ENCODE peak calls at places on chromosomes 6 and 20, in six cellular contexts. R is WTC11, O is K562, G is HepG2, F is GM12878, C is H1. P is an unnamed sample.

GRCh38 chr6:7108196-7108963 is 619 bp downstream of the RREB1 start:
- DNase-seq in G (peak), O (peak), R (peak), C (peak), F (no peak), P (no peak)

GRCh38 chr6:104887350-104887749 is 27.6 kb upstream of the HACE1 start:
- DNase-seq in R (no peak), G (peak), F (no peak), O (no peak), C (no peak), P (no peak)

GRCh38 chr6:4401408-4402367 is 266.3 kb upstream of the ECI2 start:
- DNase-seq in O (no peak), F (no peak), R (no peak), G (no peak), C (no peak), P (no peak)

GRCh38 chr6:18226451-18226850 is 37.9 kb downstream of the DEK start:
- DNase-seq in F (no peak), R (no peak), C (peak), G (no peak), O (no peak), P (no peak)

GRCh38 chr6:106591111-106591825 is 38.0 kb downstream of the RTN4IP1 start:
- DNase-seq in G (peak), R (no peak), O (no peak), F (no peak), C (no peak), P (no peak)

GRCh38 chr6:72865467-72865866 is 243.6 kb downstream of the KCNQ5 start:
- DNase-seq in C (no peak), G (no peak), F (no peak), R (no peak), O (no peak), P (no peak)

GRCh38 chr20:50314326-50314725 is 123.7 kb downstream of the CEBPB start:
- DNase-seq in F (no peak), G (no peak), R (no peak), C (no peak), O (no peak), P (no peak)

GRCh38 chr6:36510365-36510764 is 36.9 kb downstream of the STK38 start:
- DNase-seq in F (no peak), R (no peak), G (no peak), C (no peak), O (no peak), P (no peak)

GRCh38 chr20:50478162-50479036 is 31.8 kb upstream of the PTPN1 start:
- DNase-seq in R (peak), G (peak), F (no peak), C (peak), O (peak), P (peak)

GRCh38 chr6:11732036-11732545 is 46.5 kb downstream of the ADTRP start:
- DNase-seq in O (no peak), F (peak), G (no peak), C (no peak), R (no peak), P (no peak)

GRCh38 chr6:35214869-35215664 is 1.3 kb downstream of the SCUBE3 start:
- DNase-seq in F (no peak), C (no peak), O (peak), G (no peak), R (no peak), P (no peak)

GRCh38 chr6:3343089-3343901 is 84.5 kb downstream of the PSMG4 start:
- DNase-seq in R (no peak), G (no peak), O (no peak), C (no peak), F (no peak), P (no peak)

GRCh38 chr6:149015877-149016525 is 269.2 kb downstream of the UST start:
- DNase-seq in C (no peak), G (no peak), O (no peak), R (no peak), F (no peak), P (no peak)

GRCh38 chr6:64694356-64694755 is 1012.7 kb downstream of the EYS start:
- DNase-seq in G (no peak), F (no peak), C (no peak), R (no peak), O (no peak), P (no peak)

GRCh38 chr6:44237813-44238433 is 9.0 kb upstream of the HSP90AB1 start:
- DNase-seq in O (peak), F (no peak), C (peak), G (peak), R (peak), P (no peak)

GRCh38 chr20:19928379-19929360 is 88.5 kb upstream of the NAA20 start:
- DNase-seq in G (no peak), R (no peak), C (no peak), O (no peak), F (no peak), P (no peak)

GRCh38 chr6:16885411-16886160 is 124.3 kb upstream of the ATXN1 start:
- DNase-seq in O (no peak), G (no peak), R (no peak), F (no peak), C (no peak), P (no peak)

GRCh38 chr20:50815162-50815989 is 20.5 kb downstream of the BCAS4 start:
- DNase-seq in C (no peak), G (no peak), F (peak), O (no peak), R (no peak), P (no peak)

DNA sequence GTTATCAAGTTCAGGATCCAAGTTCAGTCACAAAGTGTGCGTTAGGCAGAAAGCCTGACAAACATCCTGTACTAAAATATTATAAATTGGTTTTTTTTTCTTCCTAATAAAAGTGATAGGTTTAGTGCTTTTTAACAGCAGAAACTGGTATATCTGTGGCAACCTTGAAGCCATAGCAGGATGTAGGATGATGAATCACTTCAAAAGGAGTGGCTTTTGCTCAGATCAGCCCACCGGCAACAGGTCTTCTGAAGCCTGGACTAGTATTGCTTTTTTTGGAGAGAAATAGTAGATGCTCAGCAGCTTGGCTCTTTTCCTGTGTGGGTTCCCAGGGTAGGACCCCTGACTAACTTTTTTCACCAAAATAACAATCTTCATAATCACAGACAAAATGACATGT is 190.8 kb downstream of the EPM2A start:
- DNase-seq in R (no peak), O (no peak), C (no peak), F (no peak), G (no peak), P (no peak)
- TF ChIP-seq SP1 in R (no peak), O (no peak), C (no peak), F (no peak), G (no peak), P (no peak)

GRCh38 chr20:6525447-6526303 is 241.8 kb upstream of the BMP2 start:
- DNase-seq in G (no peak), C (no peak), O (no peak), F (no peak), R (peak), P (no peak)
- TF ChIP-seq MAX in G (no peak), C (no peak), O (no peak), F (no peak), R (no peak), P (no peak)

DNA sequence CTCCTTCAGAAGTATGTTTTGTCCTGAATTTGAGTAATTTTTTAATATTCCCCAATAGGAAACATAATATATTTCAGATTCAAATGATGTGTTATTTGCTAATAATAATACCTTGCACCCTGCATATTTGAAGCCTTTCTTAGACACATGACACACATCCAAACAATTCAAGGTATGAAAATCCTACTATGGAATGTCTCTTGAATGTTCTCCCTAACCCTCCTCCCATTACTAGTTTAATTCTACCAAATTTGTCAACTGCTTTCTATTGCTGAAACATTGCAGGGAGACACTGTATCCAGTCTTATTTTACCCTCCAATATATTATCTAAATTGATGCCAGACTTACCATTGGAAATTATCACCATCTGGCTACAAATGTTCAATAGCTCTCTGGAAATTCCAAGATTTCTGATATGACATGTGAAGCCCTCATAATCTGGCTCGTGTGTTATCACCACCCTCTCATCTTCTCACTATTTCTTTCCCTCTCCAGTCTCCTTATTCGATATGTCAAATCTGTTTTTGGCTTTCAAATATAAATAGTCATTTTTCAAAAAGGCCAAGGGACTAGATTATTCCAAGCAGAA is 1027.3 kb upstream of the CITED2 start:
- DNase-seq in F (no peak), C (no peak), O (no peak), R (no peak), G (no peak), P (no peak)
- TF ChIP-seq SP1 in F (no peak), C (no peak), O (no peak), R (no peak), G (no peak), P (no peak)

DNA sequence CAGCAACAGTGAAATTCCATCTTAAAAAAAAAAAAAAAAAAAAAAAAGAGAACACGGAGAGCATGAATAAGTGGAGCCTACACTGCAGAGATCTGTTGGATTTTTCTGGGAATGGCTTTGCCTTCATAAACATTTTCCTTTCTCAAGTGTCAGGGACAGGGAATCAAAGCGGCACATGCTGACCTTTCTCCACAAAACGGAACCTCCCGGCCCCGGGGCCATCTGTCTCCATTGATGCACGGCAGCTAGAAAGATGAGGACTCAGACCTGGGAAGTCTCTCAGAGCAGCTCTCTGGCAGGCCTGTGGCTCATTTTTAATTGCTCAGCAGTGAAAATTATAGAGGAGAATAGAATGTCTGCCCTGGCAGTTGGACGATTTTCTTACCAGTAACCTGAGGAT is 352.3 kb downstream of the CDH26 start:
- DNase-seq in O (no peak), R (no peak), F (no peak), G (no peak), C (no peak), P (no peak)
- TF ChIP-seq MAX in O (no peak), R (no peak), F (no peak), G (no peak), C (no peak), P (no peak)

DNA sequence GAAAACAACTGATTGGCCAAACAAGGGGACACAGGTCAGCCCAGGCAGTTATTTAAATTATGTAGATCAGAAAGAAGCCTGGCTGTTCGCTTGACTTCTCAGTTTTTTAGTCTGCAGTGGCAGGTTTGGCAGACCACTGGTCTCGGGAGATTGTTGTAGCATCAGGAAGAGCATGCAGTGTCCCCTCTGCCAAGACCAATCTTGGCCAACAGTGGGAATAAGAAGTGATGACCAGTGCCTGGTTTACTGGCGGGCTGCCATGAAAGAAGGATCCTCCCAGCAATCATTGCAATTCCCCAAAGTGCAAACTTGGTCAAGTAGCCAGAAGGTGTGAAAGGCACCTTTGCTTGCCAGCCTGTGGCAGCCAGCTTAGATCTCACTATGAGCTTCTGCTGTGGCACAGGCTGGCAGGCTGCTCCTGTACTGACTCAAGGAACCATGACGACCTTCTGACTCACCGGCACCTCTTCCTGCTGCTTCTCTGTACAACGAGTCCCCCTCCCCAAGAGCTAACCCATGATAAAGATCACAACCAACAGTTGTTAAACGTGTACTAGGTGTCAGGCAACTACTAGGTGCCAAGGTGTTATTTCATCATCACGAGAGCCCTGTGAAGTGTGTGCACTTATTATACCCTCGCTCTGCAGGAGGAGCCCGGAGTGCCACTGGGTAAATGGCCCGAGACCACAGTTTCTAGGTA is 76.8 kb upstream of the DUSP22 start:
- DNase-seq in F (peak), R (no peak), C (no peak), G (no peak), O (no peak), P (no peak)
- TF ChIP-seq SP1 in F (no peak), R (no peak), C (no peak), G (no peak), O (no peak), P (no peak)

P was measured in HCT116.